ENCODE peak calls at places on chromosomes 13 and 19, in eight cellular contexts. O is transverse colon, N is IMR-90, A is PC-3, T is H9, L is breast epithelium, X is endodermal cell, I is fibroblast of lung. G is an unnamed sample.
A peak's percentile ranks its signal among the peaks of the same experiment; 100 is the strongest.

GRCh38 chr19:2380567-2380966 is 20.5 kb downstream of the TMPRSS9 start:
- DNase-seq in A (no peak), N (no peak), O (no peak), I (no peak), L (no peak), X (no peak), T (no peak), G (no peak)

GRCh38 chr19:51024924-51025323 is 1.5 kb downstream of the KLK11 start:
- DNase-seq in T (no peak), A (no peak), I (no peak), L (no peak), X (peak; percentile 68), O (no peak), N (no peak), G (no peak)

GRCh38 chr19:55540619-55541018 is 3.7 kb upstream of the SBK2 start:
- DNase-seq in L (no peak), O (no peak), I (no peak), T (no peak), X (no peak), A (no peak), N (no peak), G (no peak)

GRCh38 chr13:89407357-89407756 is 1736.2 kb downstream of the SLITRK5 start:
- DNase-seq in A (peak; percentile 45), T (no peak), L (no peak), X (no peak), I (no peak), O (no peak), N (no peak), G (no peak)

GRCh38 chr13:76029088-76029487 is 393.0 kb downstream of the LMO7 start:
- DNase-seq in A (no peak), O (no peak), I (no peak), X (no peak), T (no peak), N (no peak), L (no peak), G (no peak)

GRCh38 chr13:48586591-48587103 is 53.8 kb upstream of the RCBTB2 start:
- DNase-seq in O (no peak), X (no peak), A (no peak), N (peak; percentile 11), T (no peak), L (peak; percentile 59), I (peak; percentile 71), G (no peak)

GRCh38 chr19:46955114-46955812 is 64.4 kb upstream of the NPAS1 start:
- DNase-seq in T (no peak), O (no peak), I (peak; percentile 69), X (no peak), A (peak; percentile 58), N (peak; percentile 52), L (no peak), G (no peak)

GRCh38 chr13:47829684-47830083 is 171.4 kb downstream of the SUCLA2 start:
- DNase-seq in T (no peak), O (no peak), X (no peak), A (no peak), I (peak; percentile 0), N (peak; percentile 21), L (no peak), G (no peak)

GRCh38 chr19:49687566-49688316 is 1.7 kb upstream of the ADM5 start:
- DNase-seq in A (peak; percentile 31), I (no peak), O (no peak), T (no peak), N (no peak), L (no peak), X (no peak), G (no peak)

GRCh38 chr19:1566392-1567115 is 1.6 kb downstream of the MEX3D start:
- DNase-seq in O (peak; percentile 59), N (peak; percentile 77), T (peak; percentile 90), L (peak; percentile 72), A (peak; percentile 46), X (peak; percentile 93), I (peak; percentile 87), G (peak; percentile 82)

GRCh38 chr19:48926909-48927308 is 6.6 kb upstream of the DHDH start:
- DNase-seq in N (peak; percentile 99), I (peak; percentile 99), A (peak; percentile 95), X (no peak), O (peak; percentile 23), L (peak; percentile 49), T (no peak), G (peak; percentile 81)

GRCh38 chr19:38400361-38400760 is 2.5 kb upstream of the FAM98C start:
- DNase-seq in X (no peak), L (no peak), T (no peak), A (no peak), O (no peak), I (peak; percentile 44), N (no peak), G (no peak)

GRCh38 chr13:112891477-112892401 is 77.3 kb upstream of the MCF2L start:
- DNase-seq in O (no peak), X (peak; percentile 75), T (peak; percentile 63), A (no peak), L (no peak), N (no peak), I (no peak), G (no peak)

GRCh38 chr13:42574435-42575311 is 721 bp downstream of the TNFSF11 start:
- DNase-seq in N (no peak), A (no peak), O (no peak), X (peak; percentile 64), T (peak; percentile 43), L (no peak), I (no peak), G (no peak)
- H3K4me1 ChIP-seq in N (no peaks in the 10 kb centered on the region), A (no peaks in the 10 kb centered on the region), O (peaks cover 6% of the 10 kb centered on the region), X (no peaks in the 10 kb centered on the region), T (no peaks in the 10 kb centered on the region), L (no peaks in the 10 kb centered on the region), I (no peaks in the 10 kb centered on the region), G (peaks cover 14% of the 10 kb centered on the region)

DNA sequence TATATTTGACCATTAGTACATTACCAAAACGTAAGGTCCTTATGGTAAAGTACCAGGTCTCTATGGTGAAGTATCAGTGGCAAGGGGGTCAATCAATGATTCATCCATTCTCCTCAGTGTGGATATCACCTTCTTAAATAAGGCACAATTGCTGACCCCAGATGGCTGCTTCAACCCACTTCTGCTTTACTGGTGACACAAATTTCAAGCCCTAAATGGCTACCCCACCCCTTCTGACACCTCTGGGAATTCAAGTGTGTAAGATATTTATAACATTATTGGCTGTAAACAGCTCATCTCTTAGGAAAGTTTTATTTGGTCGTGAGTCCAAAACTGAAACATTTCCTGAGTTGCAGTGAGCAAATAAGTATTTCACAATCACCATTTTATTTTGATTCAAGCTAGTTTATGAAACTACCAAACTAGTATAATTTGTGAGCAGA is 7.9 kb upstream of the WBP4 start:
- DNase-seq in T (no peak), I (no peak), A (peak; percentile 48), L (no peak), O (no peak), N (peak; percentile 49), X (no peak), G (no peak)
- H3K4me1 ChIP-seq in T (no peaks in the 10 kb centered on the region), I (peaks cover 5% of the 10 kb centered on the region), A (peaks cover 19% of the 10 kb centered on the region), L (no peaks in the 10 kb centered on the region), O (peaks cover 48% of the 10 kb centered on the region), N (peaks cover 14% of the 10 kb centered on the region), X (peaks cover 4% of the 10 kb centered on the region), G (peaks cover 68% of the 10 kb centered on the region)

GRCh38 chr19:52191374-52191773 is 1.5 kb downstream of the PPP2R1A start:
- DNase-seq in T (no peak), X (no peak), A (no peak), I (no peak), N (no peak), O (peak; percentile 66), L (no peak), G (no peak)

GRCh38 chr19:52188822-52189744 is 769 bp upstream of the PPP2R1A start:
- DNase-seq in L (peak; percentile 87), X (no peak), N (no peak), A (no peak), T (no peak), O (no peak), I (no peak), G (peak; percentile 100)

GRCh38 chr19:52189745-52190678 is at the start of gene PPP2R1A:
- DNase-seq in O (peak; percentile 99), I (peak; percentile 100), T (peak; percentile 100), A (peak; percentile 100), L (peak; percentile 100), N (peak; percentile 100), X (peak; percentile 99), G (peak; percentile 99)

GRCh38 chr19:52190679-52191293 is 934 bp downstream of the PPP2R1A start:
- DNase-seq in X (peak; percentile 67), I (peak; percentile 62), L (peak; percentile 20), T (no peak), A (peak; percentile 30), O (peak; percentile 55), N (peak; percentile 46), G (peak; percentile 70)

GRCh38 chr19:52191951-52192350 is 2.1 kb downstream of the PPP2R1A start:
- DNase-seq in I (no peak), A (no peak), O (no peak), X (no peak), T (no peak), L (no peak), N (no peak), G (no peak)
- H3K4me1 ChIP-seq in I (peaks cover 8% of the 10 kb centered on the region), A (peaks cover 18% of the 10 kb centered on the region), O (peaks cover 23% of the 10 kb centered on the region), X (no peaks in the 10 kb centered on the region), T (peaks cover 7% of the 10 kb centered on the region), L (peaks cover 4% of the 10 kb centered on the region), N (peaks cover 21% of the 10 kb centered on the region), G (peaks cover 38% of the 10 kb centered on the region)

GRCh38 chr13:110630566-110631119 is 15.3 kb downstream of the NAXD start:
- DNase-seq in A (no peak), I (no peak), O (no peak), T (no peak), N (no peak), X (peak; percentile 22), L (no peak), G (no peak)

GRCh38 chr13:110629735-110630134 is 14.4 kb downstream of the NAXD start:
- DNase-seq in I (peak; percentile 40), A (no peak), X (peak; percentile 26), O (no peak), N (no peak), T (no peak), L (no peak), G (no peak)

GRCh38 chr13:110627761-110628476 is 12.6 kb downstream of the NAXD start:
- DNase-seq in A (no peak), O (no peak), T (no peak), L (no peak), I (no peak), X (peak; percentile 30), N (no peak), G (no peak)

GRCh38 chr13:110628477-110628793 is 13.1 kb downstream of the NAXD start:
- DNase-seq in N (no peak), L (no peak), O (peak; percentile 33), A (no peak), X (peak; percentile 42), I (peak; percentile 70), T (no peak), G (no peak)

DNA sequence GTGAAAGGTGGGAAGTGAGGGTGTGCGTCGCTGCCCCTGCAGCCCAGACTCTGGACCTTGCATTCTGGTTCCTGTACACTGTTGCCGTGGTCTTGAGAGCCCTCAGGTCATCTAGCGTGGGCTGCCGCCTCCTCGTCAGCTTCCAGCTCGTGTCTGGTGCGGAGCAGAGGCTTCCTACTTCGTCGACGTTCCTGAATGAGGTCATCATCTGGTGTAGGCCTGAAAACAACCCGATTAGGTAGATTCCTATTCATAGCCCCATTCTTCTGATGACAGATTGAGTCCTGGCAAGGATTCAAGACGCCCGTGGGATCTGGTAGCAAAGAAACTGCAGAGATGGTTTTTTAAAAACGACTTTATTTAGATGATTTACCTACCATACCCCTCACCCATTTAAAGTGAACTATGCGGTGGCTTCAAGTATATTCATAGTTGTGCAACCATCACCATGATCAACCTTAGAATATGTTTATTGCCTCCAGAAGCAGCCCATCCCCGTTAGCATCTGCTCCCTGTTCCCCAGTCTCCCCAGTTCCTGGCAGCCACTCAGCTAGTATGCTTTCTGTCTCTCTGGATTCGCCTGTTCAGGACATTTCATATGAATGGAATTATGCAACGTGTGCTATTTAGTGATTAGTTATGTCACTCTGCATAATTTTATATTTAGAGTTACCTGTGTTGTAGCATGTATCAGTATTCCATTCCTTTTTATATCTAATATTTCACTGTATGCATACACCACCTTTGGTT is 13.8 kb downstream of the NAXD start:
- DNase-seq in L (no peak), N (no peak), T (no peak), I (peak; percentile 74), O (no peak), X (peak; percentile 26), A (no peak), G (no peak)
- H3K4me1 ChIP-seq in L (no peaks in the 10 kb centered on the region), N (peaks cover 2% of the 10 kb centered on the region), T (no peaks in the 10 kb centered on the region), I (no peaks in the 10 kb centered on the region), O (peaks cover 13% of the 10 kb centered on the region), X (no peaks in the 10 kb centered on the region), A (no peaks in the 10 kb centered on the region), G (no peaks in the 10 kb centered on the region)